ENCODE peak calls at places on chromosomes 4 and X, in four cellular contexts. One of them, this sample, is unnamed.
A peak's percentile ranks its signal among the peaks of the same experiment; 100 is the strongest.

GRCh38 chr4:163395758-163396157 is 52.1 kb downstream of the NPY5R start:
- DNase-seq in upper lobe of left lung: no peak
- DNase-seq in sigmoid colon: no peak
- DNase-seq in SK-N-SH: no peak
- DNase-seq in this sample: no peak

GRCh38 chr4:102416765-102417164 is 71.5 kb upstream of the SLC39A8 start:
- DNase-seq in SK-N-SH: no peak
- DNase-seq in upper lobe of left lung: no peak
- DNase-seq in sigmoid colon: no peak
- DNase-seq in this sample: no peak

GRCh38 chr4:84231539-84232055 is 267.5 kb downstream of the NKX6-1 start:
- DNase-seq in sigmoid colon: no peak
- DNase-seq in upper lobe of left lung: no peak
- DNase-seq in SK-N-SH: no peak
- DNase-seq in this sample: no peak

GRCh38 chr4:3413675-3414420 is 27.9 kb upstream of the HGFAC start:
- DNase-seq in sigmoid colon: peak; percentile 62
- DNase-seq in SK-N-SH: no peak
- DNase-seq in upper lobe of left lung: peak; percentile 17
- DNase-seq in this sample: no peak

GRCh38 chr4:149914521-149915115 is 99.0 kb upstream of the IQCM start:
- DNase-seq in sigmoid colon: no peak
- DNase-seq in SK-N-SH: peak; percentile 69
- DNase-seq in upper lobe of left lung: no peak
- DNase-seq in this sample: no peak

GRCh38 chr4:98261291-98262271 is at the start of gene RAP1GDS1:
- DNase-seq in upper lobe of left lung: peak; percentile 57
- DNase-seq in sigmoid colon: peak; percentile 78
- DNase-seq in SK-N-SH: peak; percentile 73
- DNase-seq in this sample: no peak

GRCh38 chr4:8272472-8273428 is 3.2 kb downstream of the HTRA3 start:
- DNase-seq in sigmoid colon: peak; percentile 72
- DNase-seq in upper lobe of left lung: no peak
- DNase-seq in SK-N-SH: peak; percentile 84
- DNase-seq in this sample: no peak

GRCh38 chr4:57154191-57154590 is 44.0 kb upstream of the IGFBP7 start:
- DNase-seq in upper lobe of left lung: no peak
- DNase-seq in SK-N-SH: no peak
- DNase-seq in sigmoid colon: no peak
- DNase-seq in this sample: peak; percentile 42

GRCh38 chr4:175238827-175239517 is 320.8 kb downstream of the ADAM29 start:
- DNase-seq in sigmoid colon: no peak
- DNase-seq in upper lobe of left lung: no peak
- DNase-seq in SK-N-SH: no peak
- DNase-seq in this sample: no peak

GRCh38 chrX:123988423-123989116 is 27.1 kb downstream of the STAG2 start:
- DNase-seq in sigmoid colon: no peak
- DNase-seq in upper lobe of left lung: no peak
- DNase-seq in SK-N-SH: no peak
- DNase-seq in this sample: no peak

GRCh38 chrX:30992381-30992904 is 79.4 kb downstream of the FTHL17 start:
- DNase-seq in sigmoid colon: no peak
- DNase-seq in upper lobe of left lung: no peak
- DNase-seq in SK-N-SH: peak; percentile 33
- DNase-seq in this sample: no peak

GRCh38 chrX:150845091-150845490 is 53.4 kb downstream of the CD99L2 start:
- DNase-seq in upper lobe of left lung: no peak
- DNase-seq in sigmoid colon: no peak
- DNase-seq in SK-N-SH: no peak
- DNase-seq in this sample: no peak

GRCh38 chr4:101669138-101669831 is 121.2 kb upstream of the BANK1 start:
- DNase-seq in sigmoid colon: no peak
- DNase-seq in SK-N-SH: no peak
- DNase-seq in upper lobe of left lung: no peak
- DNase-seq in this sample: no peak

GRCh38 chrX:135384161-135384836 is 37.4 kb upstream of the SMIM10L2A start:
- DNase-seq in upper lobe of left lung: no peak
- DNase-seq in SK-N-SH: no peak
- DNase-seq in sigmoid colon: no peak
- DNase-seq in this sample: no peak

GRCh38 chrX:39556056-39556455 is 541.7 kb downstream of the BCOR start:
- DNase-seq in upper lobe of left lung: no peak
- DNase-seq in SK-N-SH: no peak
- DNase-seq in sigmoid colon: no peak
- DNase-seq in this sample: no peak

GRCh38 chr4:2865381-2865780 is 21.7 kb downstream of the ADD1 start:
- DNase-seq in SK-N-SH: no peak
- DNase-seq in upper lobe of left lung: no peak
- DNase-seq in sigmoid colon: no peak
- DNase-seq in this sample: no peak

GRCh38 chrX:2220829-2221567 is 279.8 kb downstream of the DHRSX start:
- DNase-seq in SK-N-SH: no peak
- DNase-seq in sigmoid colon: no peak
- DNase-seq in upper lobe of left lung: no peak
- DNase-seq in this sample: no peak

GRCh38 chr4:65007841-65008439 is 598.7 kb upstream of the TECRL start:
- DNase-seq in SK-N-SH: peak; percentile 8
- DNase-seq in upper lobe of left lung: no peak
- DNase-seq in sigmoid colon: no peak
- DNase-seq in this sample: no peak

GRCh38 chr4:85128246-85129204 is 162.0 kb upstream of the WDFY3 start:
- DNase-seq in upper lobe of left lung: no peak
- DNase-seq in SK-N-SH: no peak
- DNase-seq in sigmoid colon: no peak
- DNase-seq in this sample: no peak

GRCh38 chr4:86960557-86960959 is 25.7 kb downstream of the AFF1 start:
- DNase-seq in upper lobe of left lung: no peak
- DNase-seq in SK-N-SH: no peak
- DNase-seq in sigmoid colon: no peak
- DNase-seq in this sample: no peak

GRCh38 chrX:2145672-2146412 is 354.9 kb downstream of the DHRSX start:
- DNase-seq in SK-N-SH: no peak
- DNase-seq in sigmoid colon: no peak
- DNase-seq in upper lobe of left lung: no peak
- DNase-seq in this sample: no peak

GRCh38 chr4:176575141-176575731 is 217.5 kb downstream of the VEGFC start:
- DNase-seq in sigmoid colon: no peak
- DNase-seq in SK-N-SH: no peak
- DNase-seq in upper lobe of left lung: no peak
- DNase-seq in this sample: no peak

GRCh38 chr4:156198511-156198910 is 244.8 kb upstream of the CTSO start:
- DNase-seq in SK-N-SH: no peak
- DNase-seq in sigmoid colon: no peak
- DNase-seq in upper lobe of left lung: no peak
- DNase-seq in this sample: no peak

GRCh38 chr4:156195914-156196313 is 242.2 kb upstream of the CTSO start:
- DNase-seq in SK-N-SH: no peak
- DNase-seq in upper lobe of left lung: no peak
- DNase-seq in sigmoid colon: no peak
- DNase-seq in this sample: no peak

GRCh38 chr4:156194896-156195295 is 241.2 kb upstream of the CTSO start:
- DNase-seq in sigmoid colon: no peak
- DNase-seq in SK-N-SH: no peak
- DNase-seq in upper lobe of left lung: no peak
- DNase-seq in this sample: no peak

GRCh38 chr4:156196722-156197121 is 243.1 kb upstream of the CTSO start:
- DNase-seq in upper lobe of left lung: no peak
- DNase-seq in sigmoid colon: no peak
- DNase-seq in SK-N-SH: no peak
- DNase-seq in this sample: no peak

DNA sequence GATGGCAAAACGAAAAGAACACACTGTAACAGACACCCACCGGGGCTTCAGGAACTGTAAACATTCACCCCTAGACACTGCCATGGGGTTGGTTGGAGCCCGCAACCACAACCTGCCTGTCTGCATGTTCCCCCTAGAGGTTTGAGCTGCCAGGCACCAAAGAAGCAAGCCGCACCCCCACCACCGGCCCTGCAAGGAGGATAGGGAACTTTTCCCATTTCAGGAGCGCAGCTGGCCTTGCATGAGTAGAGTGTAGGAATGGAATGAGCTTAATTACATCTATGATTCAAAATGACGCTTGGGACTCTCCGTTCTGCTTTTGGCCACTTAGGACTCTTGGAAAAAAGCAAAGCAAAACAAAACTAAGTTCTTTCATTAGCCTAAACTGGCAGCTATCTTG is 243.6 kb upstream of the CTSO start:
- DNase-seq in sigmoid colon: peak; percentile 70
- DNase-seq in upper lobe of left lung: no peak
- DNase-seq in SK-N-SH: no peak
- DNase-seq in this sample: no peak
- TF ChIP-seq POLR2AphosphoS5 in sigmoid colon: no peak
- TF ChIP-seq POLR2AphosphoS5 in upper lobe of left lung: no peak
- TF ChIP-seq POLR2AphosphoS5 in SK-N-SH: no peak
- TF ChIP-seq POLR2AphosphoS5 in this sample: no peak

DNA sequence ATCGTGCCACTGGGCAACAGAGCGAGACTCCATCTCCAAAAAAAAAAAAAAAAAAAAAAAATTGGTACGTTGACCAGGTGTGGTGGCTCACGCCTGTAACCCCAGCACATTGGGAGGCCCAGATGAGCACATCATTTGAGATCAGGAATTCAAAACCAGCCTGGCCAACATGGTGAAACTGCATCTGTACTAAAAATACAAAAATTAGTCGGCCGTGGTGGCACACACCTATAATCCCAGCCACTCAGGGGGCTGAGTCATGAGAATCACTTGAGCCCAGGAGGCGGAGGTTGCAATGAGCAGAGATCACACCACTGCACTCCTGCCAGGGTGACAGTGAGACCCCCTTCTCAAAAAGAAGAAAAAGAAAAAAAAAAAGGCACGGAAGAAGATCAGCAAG is 24.5 kb downstream of the RBMX start:
- DNase-seq in upper lobe of left lung: no peak
- DNase-seq in sigmoid colon: no peak
- DNase-seq in SK-N-SH: no peak
- DNase-seq in this sample: no peak
- H3K4me3 ChIP-seq in upper lobe of left lung: no peak overlapping the region
- H3K4me3 ChIP-seq in sigmoid colon: no peak overlapping the region
- H3K4me3 ChIP-seq in SK-N-SH: no peak overlapping the region
- H3K4me3 ChIP-seq in this sample: no peak overlapping the region

GRCh38 chr4:128810871-128811570 is 1.5 kb downstream of the JADE1 start:
- DNase-seq in upper lobe of left lung: peak; percentile 85
- DNase-seq in SK-N-SH: peak; percentile 77
- DNase-seq in sigmoid colon: peak; percentile 89
- DNase-seq in this sample: peak; percentile 94
- TF ChIP-seq EP300 in upper lobe of left lung: no peak
- TF ChIP-seq EP300 in SK-N-SH: no peak
- TF ChIP-seq EP300 in sigmoid colon: no peak
- TF ChIP-seq EP300 in this sample: no peak

GRCh38 chr4:147965056-147965455 is 233.2 kb downstream of the ARHGAP10 start:
- DNase-seq in sigmoid colon: no peak
- DNase-seq in upper lobe of left lung: no peak
- DNase-seq in SK-N-SH: no peak
- DNase-seq in this sample: no peak
- TF ChIP-seq POLR2AphosphoS5 in sigmoid colon: no peak
- TF ChIP-seq POLR2AphosphoS5 in upper lobe of left lung: no peak
- TF ChIP-seq POLR2AphosphoS5 in SK-N-SH: no peak
- TF ChIP-seq POLR2AphosphoS5 in this sample: no peak

DNA sequence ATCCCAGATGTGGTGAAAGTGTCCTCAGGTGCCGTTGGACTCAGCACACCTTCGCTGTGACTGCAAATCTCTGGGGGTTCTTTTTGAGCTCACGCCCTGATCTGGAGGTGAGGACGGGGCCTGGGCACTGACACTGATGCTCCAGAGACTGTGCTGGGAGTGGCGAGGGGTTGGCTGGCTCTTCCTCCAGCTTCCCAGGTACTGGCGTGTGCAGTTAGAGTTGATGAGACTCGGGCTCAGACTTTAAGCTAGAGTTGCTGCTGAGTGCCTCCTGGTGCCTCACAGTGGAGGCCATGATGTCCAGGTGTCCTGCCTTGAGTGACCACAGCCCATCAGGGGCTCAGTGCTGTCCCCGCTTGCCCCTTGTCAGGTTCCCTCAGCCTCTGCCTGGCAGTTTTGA is 16.3 kb downstream of the SPON2 start:
- DNase-seq in upper lobe of left lung: no peak
- DNase-seq in SK-N-SH: no peak
- DNase-seq in sigmoid colon: no peak
- DNase-seq in this sample: peak; percentile 85
- H3K4me3 ChIP-seq in upper lobe of left lung: no peak overlapping the region
- H3K4me3 ChIP-seq in SK-N-SH: no peak overlapping the region
- H3K4me3 ChIP-seq in sigmoid colon: no peak overlapping the region
- H3K4me3 ChIP-seq in this sample: no peak overlapping the region

DNA sequence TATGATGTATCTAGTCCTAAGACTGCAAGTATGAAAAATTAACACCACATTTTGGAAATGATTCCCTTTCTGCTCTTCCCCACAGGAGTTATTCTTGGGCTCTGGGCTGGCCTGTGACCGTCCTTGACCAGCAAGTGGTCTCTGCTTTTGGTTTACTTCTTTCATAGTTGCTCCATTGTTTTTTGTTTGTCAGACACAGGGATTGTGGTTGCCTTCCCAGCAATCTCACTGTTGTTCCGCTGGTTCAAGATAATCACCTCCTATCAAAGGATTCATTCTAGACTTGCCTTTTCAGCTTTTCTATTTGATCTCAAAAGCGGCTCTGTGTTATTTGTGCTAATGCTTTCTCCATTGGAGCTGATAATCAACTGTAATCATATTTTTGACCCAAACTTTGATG is 218.8 kb downstream of the MGST2 start:
- DNase-seq in sigmoid colon: no peak
- DNase-seq in SK-N-SH: no peak
- DNase-seq in upper lobe of left lung: no peak
- DNase-seq in this sample: peak; percentile 68
- TF ChIP-seq EP300 in sigmoid colon: no peak
- TF ChIP-seq EP300 in SK-N-SH: no peak
- TF ChIP-seq EP300 in upper lobe of left lung: no peak
- TF ChIP-seq EP300 in this sample: no peak